ENCODE peak calls at places on chromosomes 16 and 17, in four cellular contexts. G is H1, D is GM12878, J is HepG2. E is an unnamed sample.

GRCh38 chr17:68910256-68910705 is 44.9 kb downstream of the ABCA8 start:
- DNase-seq in G (no peak), D (no peak), J (no peak), E (peak; percentile 5)

GRCh38 chr16:15948532-15949209 is 745 bp upstream of the ABCC1 start:
- DNase-seq in G (no peak), D (no peak), J (peak; percentile 44), E (no peak)

GRCh38 chr17:5975651-5976050 is 94.5 kb upstream of the WSCD1 start:
- DNase-seq in G (no peak), D (no peak), J (no peak), E (no peak)

GRCh38 chr16:51164167-51164566 is 13.1 kb upstream of the SALL1 start:
- DNase-seq in G (no peak), D (no peak), J (no peak), E (no peak)

GRCh38 chr17:4948997-4949320 is 629 bp upstream of the PFN1 start:
- DNase-seq in G (no peak), D (no peak), J (peak; percentile 82), E (peak; percentile 88)

GRCh38 chr17:7047566-7047965 is 3.7 kb upstream of the SLC16A11 start:
- DNase-seq in G (no peak), D (no peak), J (no peak), E (no peak)

GRCh38 chr16:58127033-58127556 is 2.1 kb downstream of the CFAP20 start:
- DNase-seq in G (no peak), D (no peak), J (peak; percentile 49), E (peak; percentile 52)

GRCh38 chr17:77400445-77400870 is 259.7 kb downstream of the SEC14L1 start:
- DNase-seq in G (no peak), D (no peak), J (no peak), E (peak; percentile 71)

GRCh38 chr17:8125196-8125946 is 1.5 kb upstream of the HES7 start:
- DNase-seq in G (no peak), D (peak; percentile 64), J (peak; percentile 64), E (peak; percentile 74)

GRCh38 chr16:30078744-30079143 is 3.0 kb downstream of the PPP4C start:
- DNase-seq in G (no peak), D (no peak), J (no peak), E (no peak)

GRCh38 chr16:50386819-50387218 is 18.0 kb upstream of the BRD7 start:
- DNase-seq in G (no peak), D (no peak), J (no peak), E (no peak)

GRCh38 chr17:55845385-55845784 is 94.5 kb downstream of the PCTP start:
- DNase-seq in G (peak; percentile 38), D (no peak), J (no peak), E (peak; percentile 87)

GRCh38 chr17:45200701-45201100 is 21.0 kb upstream of the FMNL1 start:
- DNase-seq in G (no peak), D (no peak), J (peak; percentile 77), E (peak; percentile 71)

GRCh38 chr16:28915181-28915580 is 9.9 kb downstream of the RABEP2 start:
- DNase-seq in G (no peak), D (no peak), J (no peak), E (no peak)

GRCh38 chr17:41505007-41505835 is at the start of gene KRT13:
- DNase-seq in G (no peak), D (no peak), J (no peak), E (no peak)

GRCh38 chr16:29770250-29770929 is 7.7 kb upstream of the ZG16 start:
- DNase-seq in G (no peak), D (no peak), J (no peak), E (no peak)

GRCh38 chr16:65449526-65449925 is 327.7 kb upstream of the CDH11 start:
- DNase-seq in G (no peak), D (no peak), J (no peak), E (no peak)

GRCh38 chr16:65457084-65457483 is 335.2 kb upstream of the CDH11 start:
- DNase-seq in G (no peak), D (no peak), J (no peak), E (no peak)

DNA sequence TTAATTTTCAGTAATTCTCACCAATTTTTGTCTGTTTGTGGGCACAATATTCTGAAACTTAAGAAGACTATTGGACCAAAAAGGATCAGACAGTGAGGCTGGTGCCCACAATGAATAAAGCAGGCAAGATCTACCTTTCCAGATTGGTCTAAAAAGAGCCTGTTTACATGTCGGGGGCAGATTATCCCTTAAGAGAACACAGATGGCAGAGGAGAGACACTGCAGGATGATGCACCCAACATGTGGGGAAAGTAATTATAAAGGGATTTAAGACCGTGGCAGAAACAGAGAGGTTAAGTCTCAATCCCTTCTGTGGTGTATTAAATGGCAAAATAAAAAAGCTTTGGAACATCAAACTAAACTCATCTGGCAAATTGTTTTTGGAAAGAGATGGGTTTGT is 331.8 kb upstream of the CDH11 start:
- DNase-seq in G (no peak), D (no peak), J (no peak), E (no peak)
- H3K4me1 ChIP-seq in G (no peaks in the 10 kb centered on the region), D (no peaks in the 10 kb centered on the region), J (no peaks in the 10 kb centered on the region), E (no peaks in the 10 kb centered on the region)

GRCh38 chr17:80791758-80792284 is 199.8 kb upstream of the CHMP6 start:
- DNase-seq in G (no peak), D (no peak), J (peak; percentile 85), E (no peak)
- TF ChIP-seq CREB1 in G (no peak), D (no peak), J (peak; percentile 32), E (no peak)

DNA sequence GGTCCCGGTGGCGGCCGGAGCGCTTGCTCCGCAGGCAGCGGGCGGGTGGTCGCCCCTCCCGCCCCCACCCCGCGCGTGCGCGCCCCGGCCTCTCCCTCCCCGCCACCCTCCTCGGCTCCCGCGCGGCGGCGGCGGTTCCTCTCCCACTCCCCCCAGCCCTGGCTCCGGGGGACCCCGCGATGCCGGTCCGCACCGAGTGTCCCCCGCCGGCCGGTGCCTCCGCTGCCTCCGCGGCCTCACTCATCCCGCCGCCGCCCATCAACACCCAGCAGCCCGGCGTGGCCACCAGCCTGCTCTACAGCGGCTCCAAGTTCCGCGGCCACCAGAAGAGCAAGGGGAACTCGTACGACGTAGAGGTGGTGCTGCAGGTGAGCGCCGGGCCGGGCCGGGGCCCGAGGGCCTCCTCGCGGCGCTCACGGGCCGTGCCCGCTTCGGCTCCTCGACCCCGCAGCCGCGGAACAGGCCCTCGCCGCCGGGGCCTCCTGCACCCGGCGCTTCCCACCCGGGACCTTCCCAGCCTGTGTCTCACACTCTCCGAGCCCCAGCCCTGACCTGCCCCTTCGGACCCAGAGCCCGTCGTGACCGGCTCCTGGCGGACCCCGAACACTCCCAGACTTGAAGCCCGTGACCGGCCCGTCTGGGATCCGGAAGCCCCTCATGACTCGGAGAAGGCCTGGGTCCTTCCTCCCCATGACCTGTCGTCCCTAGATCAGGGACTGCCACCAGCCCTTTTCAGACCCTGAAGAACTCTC is 503 bp downstream of the GID4 start:
- DNase-seq in G (no peak), D (no peak), J (no peak), E (peak; percentile 63)
- H4K20me1 ChIP-seq in G (peaks cover 5% of the 10 kb centered on the region), D (no peaks in the 10 kb centered on the region), J (no peaks in the 10 kb centered on the region), E (peaks cover 20% of the 10 kb centered on the region)

DNA sequence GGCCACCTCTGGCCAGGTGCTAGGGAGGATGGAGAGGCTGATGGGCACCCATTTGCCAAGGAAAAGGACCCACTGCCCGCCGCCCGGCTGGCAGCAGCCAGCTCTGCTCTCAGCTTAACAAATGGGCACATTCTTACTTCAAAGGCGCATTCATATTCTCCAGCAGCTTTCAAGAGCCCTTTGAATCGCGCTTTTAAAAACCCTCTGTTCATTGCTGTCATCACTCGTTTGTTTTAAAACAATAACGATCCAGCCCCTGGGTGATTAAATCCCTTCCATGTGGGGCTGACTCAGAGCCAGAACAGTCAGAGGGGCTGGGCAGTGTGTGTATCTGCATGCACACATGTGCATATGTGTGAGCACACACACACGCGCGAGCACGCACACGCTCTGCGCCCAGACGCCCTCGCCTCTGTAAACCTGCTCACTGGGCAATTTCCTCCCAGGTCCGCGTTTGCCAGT is 133.2 kb downstream of the SDK2 start:
- DNase-seq in G (no peak), D (no peak), J (no peak), E (no peak)
- H3K4me1 ChIP-seq in G (no peaks in the 10 kb centered on the region), D (no peaks in the 10 kb centered on the region), J (no peaks in the 10 kb centered on the region), E (no peaks in the 10 kb centered on the region)

DNA sequence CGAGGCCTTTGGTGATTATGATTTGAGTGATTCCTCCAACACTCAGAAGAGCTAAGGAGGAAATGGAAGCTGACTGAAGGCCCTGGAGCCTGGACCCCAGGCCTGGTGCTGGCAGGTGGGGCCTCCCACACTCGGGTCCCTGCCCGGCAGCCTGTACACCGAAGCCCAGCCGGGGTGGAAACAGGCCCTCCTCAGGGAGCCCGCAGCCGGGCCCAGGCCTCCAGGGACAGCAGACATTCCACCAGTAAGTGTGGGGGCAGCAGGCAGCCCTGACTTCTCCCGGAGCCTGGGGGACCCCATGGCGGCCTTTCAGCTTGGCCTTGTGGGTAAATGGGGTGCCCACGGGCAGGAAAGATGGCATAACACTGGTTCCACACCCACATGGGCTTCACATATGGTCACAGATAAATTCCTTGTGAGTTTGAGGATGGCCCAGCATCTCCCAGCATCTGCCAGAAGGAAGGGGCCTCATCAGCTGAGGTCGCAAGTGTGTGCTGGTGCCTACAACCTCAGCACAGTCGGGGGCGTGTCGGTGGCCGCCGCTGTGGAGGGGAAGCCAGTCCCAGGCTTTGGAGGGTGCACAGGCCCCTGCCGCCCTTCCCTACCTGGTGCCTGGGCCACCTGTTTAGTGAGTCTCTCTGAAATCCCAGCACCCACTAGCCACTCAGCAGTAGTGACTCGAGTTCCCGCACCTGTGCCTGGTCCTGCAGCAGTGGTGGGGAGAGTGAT is 29.2 kb upstream of the SLC38A10 start:
- DNase-seq in G (no peak), D (no peak), J (no peak), E (no peak)
- TF ChIP-seq CREB1 in G (no peak), D (no peak), J (no peak), E (no peak)